ENCODE peak calls at places on chromosomes 1 and 21, in six cellular contexts. R is fibroblast of lung, S is PC-3, Q is MM.1S, M is neural progenitor cell, P is K562. C is an unnamed sample. For H4K20me1, the result is how much of the 10 kb centered on the place peaks cover.

GRCh38 chr1:151853411-151853930 is at the start of gene THEM5:
- DNase-seq in M (no peak), Q (no peak), P (no peak), R (no peak), S (no peak), C (no peak)

GRCh38 chr1:198624648-198624980 is 14.2 kb upstream of the PTPRC start:
- DNase-seq in R (no peak), M (no peak), S (no peak), Q (no peak), P (no peak), C (no peak)

GRCh38 chr1:231674575-231674974 is 48.0 kb downstream of the DISC1 start:
- DNase-seq in S (no peak), Q (no peak), R (no peak), M (no peak), P (no peak), C (no peak)

GRCh38 chr1:205750683-205751651 is 985 bp upstream of the NUCKS1 start:
- DNase-seq in S (no peak), P (peak), R (peak), M (peak), Q (no peak), C (no peak)

GRCh38 chr1:48242126-48242736 is 19.7 kb downstream of the SLC5A9 start:
- DNase-seq in P (no peak), M (no peak), R (no peak), Q (no peak), S (no peak), C (no peak)

GRCh38 chr1:160124709-160125478 is 9.3 kb downstream of the ATP1A2 start:
- DNase-seq in P (no peak), R (peak), Q (no peak), S (peak), M (no peak), C (peak)

GRCh38 chr21:45410151-45410864 is 5.3 kb downstream of the COL18A1 start:
- DNase-seq in S (no peak), M (no peak), Q (no peak), R (peak), P (no peak), C (no peak)

GRCh38 chr1:33241866-33242265 is 14.4 kb upstream of the ZNF362 start:
- DNase-seq in Q (no peak), P (no peak), R (peak), S (no peak), M (no peak), C (no peak)

GRCh38 chr1:153608742-153609584 is 4.0 kb downstream of the S100A16 start:
- DNase-seq in Q (no peak), R (peak), S (peak), P (peak), M (peak), C (peak)

GRCh38 chr1:16212251-16212961 is at the start of gene ARHGEF19:
- DNase-seq in M (peak), P (no peak), R (no peak), Q (no peak), S (no peak), C (peak)

GRCh38 chr1:182303778-182304177 is 87.8 kb downstream of the GLUL start:
- DNase-seq in M (no peak), R (no peak), Q (peak), P (no peak), S (no peak), C (no peak)

GRCh38 chr1:155984341-155984740 is 6.0 kb upstream of the ARHGEF2 start:
- DNase-seq in Q (no peak), S (no peak), P (no peak), R (no peak), M (peak), C (no peak)

GRCh38 chr1:165888552-165888920 is 61.1 kb downstream of the UCK2 start:
- DNase-seq in R (no peak), M (no peak), Q (no peak), P (no peak), S (no peak), C (no peak)

GRCh38 chr1:233491953-233492627 is 121.8 kb upstream of the KCNK1 start:
- DNase-seq in S (peak), R (no peak), P (no peak), Q (no peak), M (no peak), C (no peak)

GRCh38 chr21:41916888-41917433 is 36.9 kb downstream of the C2CD2 start:
- DNase-seq in S (no peak), Q (no peak), R (no peak), M (no peak), P (no peak), C (no peak)

GRCh38 chr1:226309398-226310122 is 596 bp upstream of the LIN9 start:
- DNase-seq in P (no peak), R (peak), S (peak), M (peak), Q (peak), C (no peak)

GRCh38 chr1:71086331-71086730 is 5.5 kb upstream of the ZRANB2 start:
- DNase-seq in S (peak), M (no peak), R (peak), Q (no peak), P (no peak), C (peak)

GRCh38 chr1:5365751-5366150 is 626.5 kb downstream of the NPHP4 start:
- DNase-seq in P (no peak), M (no peak), Q (no peak), S (no peak), R (no peak), C (no peak)

GRCh38 chr1:54846301-54846700 is 40.7 kb downstream of the DHCR24 start:
- DNase-seq in R (no peak), S (no peak), P (no peak), Q (no peak), M (no peak), C (no peak)

GRCh38 chr1:116166011-116166571 is 54.9 kb downstream of the MAB21L3 start:
- DNase-seq in M (no peak), S (no peak), P (no peak), R (no peak), Q (no peak), C (no peak)

GRCh38 chr1:37438971-37439671 is 35.3 kb upstream of the ZC3H12A start:
- DNase-seq in M (peak), Q (no peak), R (no peak), P (no peak), S (no peak), C (no peak)

GRCh38 chr1:43908858-43909257 is 24.7 kb upstream of the ARTN start:
- DNase-seq in S (no peak), M (no peak), P (no peak), Q (no peak), R (no peak), C (no peak)

GRCh38 chr1:151287767-151288500 is 5.8 kb downstream of the ZNF687 start:
- DNase-seq in Q (no peak), P (no peak), M (no peak), R (no peak), S (no peak), C (no peak)

GRCh38 chr1:43366179-43366578 is 1.6 kb downstream of the ELOVL1 start:
- DNase-seq in S (peak), M (peak), Q (no peak), P (peak), R (no peak), C (peak)

GRCh38 chr1:37473431-37474050 is 839 bp upstream of the ZC3H12A start:
- DNase-seq in M (no peak), S (peak), P (peak), R (peak), Q (no peak), C (no peak)

GRCh38 chr1:63108226-63108625 is 214.1 kb upstream of the FOXD3 start:
- DNase-seq in Q (no peak), S (no peak), P (no peak), R (peak), M (no peak), C (no peak)

GRCh38 chr1:78277253-78277652 is 213.5 kb upstream of the PTGFR start:
- DNase-seq in Q (peak), S (peak), P (no peak), R (peak), M (no peak), C (peak)

GRCh38 chr1:159798893-159799292 is 3.3 kb upstream of the FCRL6 start:
- DNase-seq in S (peak), R (peak), M (peak), P (peak), Q (peak), C (peak)

GRCh38 chr1:109089242-109090015 is 1.1 kb upstream of the TMEM167B start:
- DNase-seq in Q (peak), M (peak), S (peak), R (peak), P (peak), C (peak)

GRCh38 chr1:47555307-47555706 is 117.5 kb downstream of the FOXD2 start:
- DNase-seq in Q (no peak), S (no peak), P (no peak), M (no peak), R (no peak), C (peak)

GRCh38 chr1:206551985-206552325 is 44.6 kb downstream of the RASSF5 start:
- DNase-seq in Q (no peak), P (no peak), S (no peak), M (no peak), R (no peak), C (no peak)

GRCh38 chr1:87478231-87478630 is 149.6 kb downstream of the LMO4 start:
- DNase-seq in P (no peak), M (peak), S (peak), Q (no peak), R (peak), C (no peak)

GRCh38 chr1:168529533-168529932 is 14.3 kb downstream of the XCL2 start:
- DNase-seq in M (no peak), Q (no peak), P (no peak), S (no peak), R (no peak), C (no peak)

GRCh38 chr1:86636898-86637297 is 67.5 kb upstream of the SH3GLB1 start:
- DNase-seq in P (no peak), M (no peak), Q (no peak), R (no peak), S (no peak), C (no peak)

GRCh38 chr1:175471039-175471800 is 272.2 kb downstream of the TNR start:
- DNase-seq in Q (no peak), R (peak), P (no peak), S (peak), M (no peak), C (no peak)

GRCh38 chr21:30561957-30562356 is 843 bp upstream of the KRTAP19-7 start:
- DNase-seq in Q (no peak), S (no peak), R (no peak), P (no peak), M (no peak), C (no peak)

GRCh38 chr1:231836227-231836893 is 209.8 kb downstream of the DISC1 start:
- DNase-seq in M (no peak), Q (no peak), P (no peak), S (no peak), R (no peak), C (no peak)

GRCh38 chr1:23402286-23403037 is 22.1 kb downstream of the TCEA3 start:
- DNase-seq in Q (no peak), P (no peak), M (no peak), R (no peak), S (no peak), C (no peak)

DNA sequence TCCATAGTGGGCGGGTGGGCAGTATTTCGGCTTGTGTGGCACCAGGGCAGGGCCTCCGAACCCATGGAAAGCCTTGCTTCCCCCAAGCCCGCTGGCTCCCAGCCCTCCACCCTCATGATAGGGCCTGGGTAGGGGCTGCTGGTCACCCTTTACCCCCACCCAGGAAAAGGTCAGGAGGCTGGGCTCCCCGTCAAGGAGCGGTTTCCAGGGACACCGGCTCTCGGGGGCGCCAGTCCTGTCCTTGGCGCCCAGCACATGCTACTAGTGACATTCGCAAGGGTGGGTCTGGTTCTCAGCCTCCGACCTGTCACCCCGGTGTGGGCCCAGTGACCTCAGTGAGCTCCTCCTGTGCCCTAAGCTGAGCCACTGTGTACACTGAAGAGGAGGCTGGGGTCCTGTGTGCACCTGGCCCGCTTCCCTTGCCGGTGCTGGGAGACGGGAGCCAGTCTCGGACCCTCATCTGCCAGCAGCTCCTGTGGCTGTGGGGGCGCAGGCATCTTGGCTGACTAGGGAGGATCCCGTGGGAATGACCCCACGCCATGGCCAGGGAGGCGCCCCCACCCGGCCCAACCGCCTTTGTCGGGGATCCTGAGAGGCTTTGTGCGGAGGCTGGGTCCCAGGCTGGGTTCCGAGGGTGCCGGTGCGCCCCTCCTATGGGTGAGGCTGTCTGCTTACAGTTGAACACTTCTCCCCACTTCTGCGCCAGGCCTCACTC is 54.6 kb downstream of the SKI start:
- DNase-seq in M (no peak), Q (no peak), R (no peak), P (no peak), S (no peak), C (no peak)
- H4K20me1 ChIP-seq in M (under half), Q (under half), R (under half), P (under half), S (under half), C (under half)

DNA sequence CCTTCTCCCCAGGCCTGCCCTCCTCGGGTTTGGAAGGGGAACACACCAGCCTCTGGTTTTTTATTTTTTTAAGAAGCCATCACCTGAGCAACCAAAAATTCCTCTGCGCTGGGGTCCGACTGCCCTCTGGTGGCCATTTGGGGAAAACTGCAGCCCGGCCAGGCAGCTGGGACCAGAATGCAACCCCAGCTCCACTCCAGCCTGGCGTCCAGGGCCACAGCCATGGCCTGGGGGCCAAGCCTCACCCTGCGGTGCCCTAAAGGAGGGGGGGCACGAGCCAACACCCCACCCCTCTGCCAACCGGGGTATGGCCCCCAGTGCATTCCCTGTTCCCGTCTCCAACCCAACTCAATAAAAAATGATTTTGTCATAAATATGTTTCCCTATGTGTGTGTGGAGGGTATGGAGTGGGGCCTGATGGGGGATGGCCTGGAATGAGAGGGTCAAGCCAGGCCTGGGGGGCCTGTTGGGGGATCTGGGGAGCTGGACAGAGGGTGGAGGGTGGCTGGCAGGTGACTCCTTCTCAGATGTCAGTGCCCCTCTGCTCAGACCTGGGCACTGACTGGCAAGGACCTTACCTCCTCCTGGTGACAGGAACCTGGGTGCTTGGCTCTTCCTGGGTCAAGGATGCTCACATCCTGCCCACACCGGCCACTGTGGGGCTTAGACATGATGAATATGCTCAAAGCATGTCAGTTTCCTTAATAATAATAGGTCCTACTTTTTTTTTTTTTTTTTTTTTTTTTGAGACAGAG is 3.2 kb downstream of the GPR3 start:
- DNase-seq in M (peak), P (peak), S (peak), R (peak), Q (peak), C (peak)
- TF ChIP-seq EZH2 in M (no peak), P (no peak), S (no peak), R (no peak), Q (no peak), C (no peak)

DNA sequence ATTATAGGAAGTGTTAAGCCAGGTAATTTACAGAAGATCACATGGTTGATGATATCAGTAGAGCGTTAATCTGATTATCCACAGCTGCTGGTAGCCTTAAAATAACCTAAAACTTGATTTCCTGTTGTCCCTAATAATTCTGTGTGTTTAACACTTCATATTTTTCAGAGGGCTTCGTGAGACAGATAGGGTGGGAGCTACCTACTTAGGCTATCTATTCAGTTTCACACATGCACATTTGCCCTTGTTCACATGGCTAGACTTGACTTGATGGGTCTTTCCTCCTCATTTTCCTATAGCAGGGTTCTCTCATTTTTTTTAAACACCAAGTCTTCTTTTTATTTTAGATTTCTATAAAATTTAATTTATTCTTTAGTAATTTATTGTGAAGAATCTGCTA is 11.0 kb downstream of the BACH1 start:
- DNase-seq in R (no peak), S (no peak), P (no peak), Q (no peak), M (no peak), C (no peak)
- H4K20me1 ChIP-seq in R (under half), S (half or more), P (under half), Q (under half), M (under half), C (under half)

GRCh38 chr1:201280884-201281283 is 2.4 kb upstream of the PKP1 start:
- DNase-seq in M (no peak), R (no peak), P (no peak), Q (no peak), S (no peak), C (no peak)
- TF ChIP-seq EZH2 in M (no peak), R (no peak), P (no peak), Q (no peak), S (no peak), C (no peak)

GRCh38 chr1:64933296-64934070 is 32.9 kb downstream of the JAK1 start:
- DNase-seq in P (no peak), R (peak), M (no peak), S (peak), Q (no peak), C (no peak)
- H4K20me1 ChIP-seq in P (under half), R (under half), M (under half), S (under half), Q (under half), C (under half)